ENCODE peak calls at places on chromosomes 3 and 15, in six cellular contexts. L is fibroblast of pulmonary artery, R is heart left ventricle, H is NCI-H510A treated with DMSO at 0.1 percent for 48 hours, Y is lower lobe of right lung, B is left lung. M is an unnamed sample.

GRCh38 chr3:136818851-136819783 is at the start of gene SLC35G2:
- DNase-seq in R (peak), Y (peak), H (peak), B (peak), L (peak), M (peak)

GRCh38 chr3:31041161-31041978 is 146.9 kb upstream of the GADL1 start:
- DNase-seq in R (no peak), Y (no peak), B (no peak), L (peak), H (no peak), M (peak)

GRCh38 chr3:71150293-71150954 is 433.1 kb downstream of the FOXP1 start:
- DNase-seq in Y (no peak), H (peak), B (no peak), R (no peak), L (no peak), M (no peak)

GRCh38 chr3:158443632-158444031 is 127.4 kb upstream of the MLF1 start:
- DNase-seq in R (no peak), L (no peak), H (no peak), B (no peak), Y (no peak), M (no peak)

GRCh38 chr3:183239046-183239445 is 14.0 kb upstream of the B3GNT5 start:
- DNase-seq in L (no peak), Y (no peak), H (no peak), R (no peak), B (no peak), M (no peak)

GRCh38 chr3:159797771-159798170 is 190.9 kb upstream of the IL12A start:
- DNase-seq in B (no peak), H (no peak), L (no peak), Y (no peak), R (no peak), M (no peak)

GRCh38 chr3:52405601-52406115 is 39.2 kb downstream of the SEMA3G start:
- DNase-seq in B (no peak), L (no peak), R (no peak), Y (no peak), H (no peak), M (no peak)

GRCh38 chr3:46860381-46861292 is 2.6 kb downstream of the MYL3 start:
- DNase-seq in L (no peak), R (peak), H (peak), Y (peak), B (peak), M (no peak)

GRCh38 chr15:66172339-66172980 is 81.1 kb downstream of the MEGF11 start:
- DNase-seq in R (no peak), H (no peak), B (no peak), Y (no peak), L (no peak), M (no peak)

GRCh38 chr3:111712294-111713180 is 117.4 kb upstream of the ZBED2 start:
- DNase-seq in B (peak), L (no peak), H (no peak), Y (no peak), R (peak), M (no peak)

GRCh38 chr15:75761446-75762356 is 49.1 kb upstream of the CSPG4 start:
- DNase-seq in B (peak), R (no peak), Y (no peak), L (no peak), H (no peak), M (no peak)

GRCh38 chr3:149608987-149609386 is 48.8 kb downstream of the WWTR1 start:
- DNase-seq in B (no peak), R (no peak), Y (no peak), H (no peak), L (no peak), M (no peak)

GRCh38 chr15:29337156-29337959 is 67.7 kb upstream of the NSMCE3 start:
- DNase-seq in R (no peak), L (peak), B (no peak), Y (no peak), H (no peak), M (no peak)

GRCh38 chr3:139111392-139112229 is 66.9 kb upstream of the PRR23C start:
- DNase-seq in L (peak), H (no peak), R (peak), B (no peak), Y (peak), M (peak)

GRCh38 chr15:69863446-69863845 is 234.3 kb downstream of the TLE3 start:
- DNase-seq in B (no peak), R (no peak), Y (no peak), L (no peak), H (no peak), M (peak)

GRCh38 chr15:89666147-89666857 is 11.0 kb upstream of the KIF7 start:
- DNase-seq in Y (no peak), B (no peak), H (no peak), L (no peak), R (no peak), M (no peak)

M was measured in mesenchymal stem cell.